ENCODE peak calls at places on chromosomes 3 and 15, in ten cellular contexts. W is fibroblast of the aortic adventitia, V is tibial artery, G is cardiac muscle cell, O is hepatocyte, N is lower lobe of right lung, S is esophagus squamous epithelium, L is cardiac fibroblast, U is pancreas, X is GM12865. I is an unnamed sample.

GRCh38 chr3:128317698-128318231 is 148.9 kb downstream of the DNAJB8 start:
- DNase-seq in W (no peak), V (no peak), G (peak; percentile 11), O (no peak), N (no peak), S (no peak), L (no peak), U (peak; percentile 85), X (no peak), I (no peak)

GRCh38 chr15:29071907-29072273 is 186.1 kb downstream of the APBA2 start:
- DNase-seq in W (no peak), V (no peak), G (no peak), O (no peak), N (no peak), S (no peak), L (no peak), U (no peak), X (no peak), I (no peak)

GRCh38 chr3:111635403-111635802 is 40.3 kb upstream of the ZBED2 start:
- DNase-seq in W (no peak), V (no peak), G (no peak), O (no peak), N (no peak), S (no peak), L (no peak), U (no peak), X (no peak), I (no peak)

GRCh38 chr3:127038476-127038875 is 55.6 kb downstream of the PLXNA1 start:
- DNase-seq in W (no peak), V (peak; percentile 55), G (no peak), O (no peak), N (peak; percentile 37), S (no peak), L (no peak), U (peak; percentile 9), X (no peak), I (no peak)

GRCh38 chr3:47578691-47579632 is at the start of gene CSPG5:
- DNase-seq in W (no peak), V (no peak), G (no peak), O (peak; percentile 50), N (peak; percentile 50), S (no peak), L (no peak), U (peak; percentile 54), X (no peak), I (no peak)

GRCh38 chr3:25021816-25022215 is 406.2 kb upstream of the RARB start:
- DNase-seq in W (peak; percentile 52), V (no peak), G (peak; percentile 66), O (peak; percentile 35), N (no peak), S (no peak), L (peak; percentile 68), U (no peak), X (peak; percentile 13), I (no peak)

GRCh38 chr3:142866841-142867631 is 21.8 kb downstream of the PCOLCE2 start:
- DNase-seq in W (no peak), V (no peak), G (no peak), O (peak; percentile 60), N (no peak), S (no peak), L (peak; percentile 26), U (peak; percentile 20), X (no peak), I (no peak)

GRCh38 chr3:175240928-175241327 is 381.8 kb downstream of the NAALADL2 start:
- DNase-seq in W (no peak), V (no peak), G (no peak), O (no peak), N (no peak), S (no peak), L (no peak), U (no peak), X (no peak), I (no peak)

GRCh38 chr15:60115579-60116415 is 111.7 kb downstream of the FOXB1 start:
- DNase-seq in W (peak; percentile 89), V (no peak), G (peak; percentile 76), O (no peak), N (no peak), S (no peak), L (peak; percentile 67), U (no peak), X (no peak), I (peak; percentile 33)

GRCh38 chr3:51672083-51672475 is 1.0 kb downstream of the TEX264 start:
- DNase-seq in W (no peak), V (no peak), G (no peak), O (no peak), N (no peak), S (no peak), L (no peak), U (no peak), X (no peak), I (no peak)

GRCh38 chr15:72965671-72966070 is 86.6 kb upstream of the NEO1 start:
- DNase-seq in W (no peak), V (no peak), G (no peak), O (no peak), N (no peak), S (no peak), L (no peak), U (no peak), X (no peak), I (no peak)

GRCh38 chr15:72968531-72968922 is 83.7 kb upstream of the NEO1 start:
- DNase-seq in W (no peak), V (no peak), G (peak; percentile 52), O (peak; percentile 62), N (no peak), S (no peak), L (peak; percentile 17), U (peak; percentile 43), X (no peak), I (no peak)

GRCh38 chr15:72967397-72967796 is 84.9 kb upstream of the NEO1 start:
- DNase-seq in W (no peak), V (no peak), G (no peak), O (no peak), N (no peak), S (no peak), L (no peak), U (no peak), X (no peak), I (no peak)

GRCh38 chr15:72967836-72968530 is 84.3 kb upstream of the NEO1 start:
- DNase-seq in W (no peak), V (no peak), G (no peak), O (peak; percentile 50), N (no peak), S (no peak), L (no peak), U (no peak), X (no peak), I (no peak)

GRCh38 chr15:72970965-72971746 is 81.1 kb upstream of the NEO1 start:
- DNase-seq in W (no peak), V (no peak), G (peak; percentile 63), O (no peak), N (no peak), S (no peak), L (peak; percentile 6), U (no peak), X (no peak), I (no peak)
- H3K4me3 ChIP-seq in W (peak overlapping the region; percentile 49), V (peak overlapping the region; percentile 48), G (no peak overlapping the region), O (no peak overlapping the region), N (peak overlapping the region; percentile 22), S (peak overlapping the region; percentile 15), L (peak overlapping the region; percentile 14), U (no peak overlapping the region), X (no peak overlapping the region), I (peak overlapping the region; percentile 43)

GRCh38 chr15:75182187-75183131 is 19.2 kb upstream of the C15orf39 start:
- DNase-seq in W (no peak), V (no peak), G (no peak), O (peak; percentile 56), N (no peak), S (no peak), L (no peak), U (no peak), X (no peak), I (no peak)
- TF ChIP-seq CTCF in W (no peak), V (no peak), G (no peak), O (no peak), N (no peak), S (no peak), L (no peak), U (no peak), X (no peak), I (no peak)

GRCh38 chr3:160677459-160677901 is 520 bp downstream of the ARL14 start:
- DNase-seq in W (no peak), V (no peak), G (no peak), O (no peak), N (no peak), S (no peak), L (no peak), U (peak; percentile 34), X (no peak), I (no peak)

GRCh38 chr3:160675566-160676124 is 1.3 kb upstream of the ARL14 start:
- DNase-seq in W (no peak), V (no peak), G (no peak), O (no peak), N (no peak), S (no peak), L (no peak), U (no peak), X (no peak), I (no peak)

GRCh38 chr3:160673188-160673587 is 3.8 kb upstream of the ARL14 start:
- DNase-seq in W (no peak), V (no peak), G (no peak), O (no peak), N (no peak), S (no peak), L (no peak), U (no peak), X (no peak), I (no peak)

GRCh38 chr3:160678447-160678846 is 1.5 kb downstream of the ARL14 start:
- DNase-seq in W (no peak), V (no peak), G (no peak), O (peak; percentile 46), N (no peak), S (no peak), L (no peak), U (no peak), X (no peak), I (no peak)

DNA sequence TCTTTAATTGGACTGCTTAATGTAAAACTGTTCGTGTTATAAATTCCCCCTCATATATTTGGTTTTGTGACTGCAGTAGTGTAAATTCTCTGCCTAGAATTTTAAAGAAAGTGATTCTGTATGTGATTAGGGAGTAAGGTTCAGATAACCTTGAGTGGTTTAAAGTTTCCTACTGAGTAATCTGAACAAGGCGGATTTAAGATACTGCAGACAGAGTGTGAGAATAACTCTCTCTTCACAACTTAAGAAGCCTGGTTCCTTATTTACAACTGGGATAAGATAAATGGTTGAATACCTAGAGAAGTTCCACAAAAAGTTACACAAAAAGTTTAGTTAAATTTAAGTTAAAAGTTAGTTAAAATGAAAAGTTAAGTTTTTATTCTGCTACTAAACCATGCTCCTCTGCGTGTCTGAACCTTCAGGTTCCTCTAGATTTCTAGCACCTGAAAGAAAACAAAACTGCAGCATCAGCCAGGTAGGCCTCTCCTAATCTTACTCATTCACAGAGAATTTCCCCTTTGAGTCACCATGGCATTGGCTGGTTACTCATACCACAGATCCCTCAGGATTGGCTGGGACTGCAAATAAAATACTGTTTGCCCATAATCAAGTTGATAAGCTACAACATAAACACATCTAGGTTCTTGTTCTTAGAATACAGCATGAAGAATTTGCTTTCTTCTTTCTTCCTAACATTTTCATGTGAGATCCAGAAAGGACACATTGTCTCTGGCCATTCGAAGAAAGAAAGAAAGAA is at the start of gene ARL14:
- DNase-seq in W (peak; percentile 65), V (no peak), G (peak; percentile 45), O (peak; percentile 78), N (no peak), S (no peak), L (peak; percentile 72), U (no peak), X (peak; percentile 31), I (peak; percentile 37)
- H3K4me3 ChIP-seq in W (no peak within 1 kb of the TSS), V (no peak within 1 kb of the TSS), G (no peak within 1 kb of the TSS), O (no peak within 1 kb of the TSS), N (no peak within 1 kb of the TSS), S (no peak within 1 kb of the TSS), L (no peak within 1 kb of the TSS), U (peak within 1 kb of the TSS; percentile 37), X (no peak within 1 kb of the TSS), I (no peak within 1 kb of the TSS)

GRCh38 chr15:44029940-44030568 is 165.0 kb downstream of the FRMD5 start:
- DNase-seq in W (peak; percentile 71), V (no peak), G (peak; percentile 72), O (no peak), N (no peak), S (no peak), L (peak; percentile 82), U (no peak), X (no peak), I (no peak)
- TF ChIP-seq CTCF in W (peak; percentile 3), V (no peak), G (no peak), O (peak; percentile 6), N (no peak), S (no peak), L (no peak), U (no peak), X (no peak), I (no peak)

I was measured in AG09309.